ENCODE peak calls at places on chromosomes 11 and 22, in ten cellular contexts. N, D, C, O, F, M, Y, K, V and H are unnamed samples.

GRCh38 chr11:68090706-68091105 is 30.5 kb downstream of the CHKA start:
- ATAC-seq in C (no peak), F (peak; percentile 66), O (no peak), V (no peak), N (no peak), K (no peak), Y (no peak), M (peak; percentile 81), D (peak; percentile 87), H (peak; percentile 54)

GRCh38 chr22:41963453-41964105 is 5.7 kb upstream of the SEPTIN3 start:
- ATAC-seq in D (no peak), K (no peak), O (peak; percentile 83), F (peak; percentile 82), V (no peak), Y (no peak), C (no peak), M (no peak), N (no peak), H (no peak)

GRCh38 chr22:46036558-46037408 is 59.8 kb upstream of the WNT7B start:
- ATAC-seq in C (peak; percentile 10), M (no peak), Y (peak; percentile 36), D (no peak), O (no peak), N (peak; percentile 35), F (no peak), K (peak; percentile 6), V (peak; percentile 51), H (no peak)

GRCh38 chr11:83990160-83990733 is 704.1 kb upstream of the CCDC90B start:
- ATAC-seq in K (no peak), N (no peak), V (no peak), C (no peak), Y (peak; percentile 32), O (peak; percentile 67), D (peak; percentile 49), F (no peak), M (peak; percentile 73), H (no peak)

GRCh38 chr11:73402834-73403185 is 26.6 kb downstream of the RELT start:
- ATAC-seq in M (no peak), K (no peak), C (no peak), N (peak; percentile 27), D (no peak), F (no peak), O (no peak), Y (peak; percentile 18), V (peak; percentile 28), H (no peak)

GRCh38 chr11:108278954-108279353 is 56.1 kb downstream of the ATM start:
- ATAC-seq in F (no peak), K (no peak), Y (no peak), V (no peak), C (no peak), N (no peak), M (no peak), D (no peak), O (no peak), H (no peak)

GRCh38 chr11:2199466-2200341 is 28.1 kb upstream of the TH start:
- ATAC-seq in V (no peak), F (no peak), N (no peak), O (no peak), M (no peak), C (no peak), D (no peak), Y (no peak), K (no peak), H (no peak)

GRCh38 chr11:57320719-57321387 is 3.9 kb downstream of the TNKS1BP1 start:
- ATAC-seq in V (no peak), N (no peak), Y (no peak), F (no peak), D (no peak), O (no peak), M (no peak), C (no peak), K (no peak), H (no peak)